ENCODE peak calls at places on chromosomes 16 and 17, in six cellular contexts. M is heart left ventricle, X is tibial nerve, N is esophagus squamous epithelium, V is IMR-90, P is gastrocnemius medialis. Y is an unnamed sample.

GRCh38 chr17:50380369-50381259 is 7.6 kb downstream of the EME1 start:
- DNase-seq in M (no peak), X (no peak), N (no peak), V (no peak), P (no peak), Y (no peak)

GRCh38 chr17:10182785-10183184 is 15.6 kb downstream of the GAS7 start:
- DNase-seq in M (no peak), X (no peak), N (no peak), V (no peak), P (no peak), Y (no peak)

GRCh38 chr16:48499822-48500440 is 110.0 kb downstream of the N4BP1 start:
- DNase-seq in M (no peak), X (peak), N (no peak), V (peak), P (no peak), Y (no peak)

GRCh38 chr16:83967838-83968482 is at the start of gene NECAB2:
- DNase-seq in M (peak), X (peak), N (no peak), V (peak), P (no peak), Y (no peak)

GRCh38 chr17:7084058-7084457 is 4.0 kb upstream of the CLEC10A start:
- DNase-seq in M (no peak), X (no peak), N (no peak), V (no peak), P (no peak), Y (no peak)

GRCh38 chr17:2343421-2343820 is 6.1 kb downstream of the SGSM2 start:
- DNase-seq in M (no peak), X (no peak), N (no peak), V (no peak), P (no peak), Y (no peak)

GRCh38 chr16:66131156-66131807 is 235.2 kb upstream of the CDH5 start:
- DNase-seq in M (no peak), X (no peak), N (no peak), V (peak), P (no peak), Y (no peak)

GRCh38 chr16:75000481-75001081 is 1.8 kb downstream of the ZNRF1 start:
- DNase-seq in M (peak), X (no peak), N (no peak), V (peak), P (no peak), Y (no peak)

GRCh38 chr16:50261160-50261706 is 5.1 kb upstream of the ADCY7 start:
- DNase-seq in M (no peak), X (no peak), N (no peak), V (no peak), P (no peak), Y (no peak)

GRCh38 chr16:13110124-13110796 is 208.9 kb downstream of the SHISA9 start:
- DNase-seq in M (no peak), X (no peak), N (no peak), V (no peak), P (no peak), Y (no peak)

GRCh38 chr17:77428020-77428781 is 287.4 kb downstream of the SEC14L1 start:
- DNase-seq in M (peak), X (no peak), N (no peak), V (no peak), P (no peak), Y (no peak)

GRCh38 chr16:54342966-54343365 is 56.4 kb upstream of the IRX3 start:
- DNase-seq in M (no peak), X (no peak), N (no peak), V (no peak), P (no peak), Y (no peak)

GRCh38 chr17:33463887-33464286 is 170.8 kb upstream of the ASIC2 start:
- DNase-seq in M (no peak), X (no peak), N (no peak), V (no peak), P (no peak), Y (no peak)

GRCh38 chr17:57935833-57936807 is 19.1 kb downstream of the CUEDC1 start:
- DNase-seq in M (peak), X (no peak), N (no peak), V (peak), P (peak), Y (peak)

GRCh38 chr17:19331134-19331533 is 31.4 kb downstream of the B9D1 start:
- DNase-seq in M (no peak), X (no peak), N (no peak), V (peak), P (no peak), Y (no peak)

GRCh38 chr16:12503201-12503600 is 300.5 kb downstream of the CPPED1 start:
- DNase-seq in M (no peak), X (no peak), N (no peak), V (no peak), P (no peak), Y (no peak)

GRCh38 chr17:19713901-19714361 is 2.5 kb downstream of the SLC47A2 start:
- DNase-seq in M (no peak), X (no peak), N (no peak), V (no peak), P (no peak), Y (no peak)

GRCh38 chr16:66441586-66442375 is 14.7 kb downstream of the BEAN1 start:
- DNase-seq in M (no peak), X (no peak), N (no peak), V (peak), P (no peak), Y (no peak)

GRCh38 chr17:27741361-27741861 is 58.9 kb downstream of the NOS2 start:
- DNase-seq in M (no peak), X (no peak), N (no peak), V (peak), P (no peak), Y (no peak)

GRCh38 chr16:2064368-2064945 is 16.7 kb downstream of the TSC2 start:
- DNase-seq in M (no peak), X (no peak), N (no peak), V (no peak), P (no peak), Y (no peak)

GRCh38 chr16:67462279-67462655 is 18.7 kb downstream of the ATP6V0D1 start:
- DNase-seq in M (no peak), X (no peak), N (no peak), V (no peak), P (no peak), Y (no peak)

GRCh38 chr17:48909796-48910195 is 1.6 kb downstream of the UBE2Z start:
- DNase-seq in M (no peak), X (no peak), N (no peak), V (peak), P (no peak), Y (no peak)

GRCh38 chr17:48907713-48908046 is 527 bp upstream of the UBE2Z start:
- DNase-seq in M (no peak), X (no peak), N (no peak), V (peak), P (no peak), Y (no peak)

GRCh38 chr17:48908047-48908843 is at the start of gene UBE2Z:
- DNase-seq in M (peak), X (peak), N (peak), V (peak), P (peak), Y (peak)

GRCh38 chr17:48910370-48910769 is 2.2 kb downstream of the UBE2Z start:
- DNase-seq in M (no peak), X (no peak), N (no peak), V (no peak), P (no peak), Y (no peak)

GRCh38 chr17:48908853-48909394 is 717 bp downstream of the UBE2Z start:
- DNase-seq in M (peak), X (peak), N (no peak), V (peak), P (peak), Y (peak)
- TF ChIP-seq POLR2A in M (no peak), X (no peak), N (no peak), V (no peak), P (no peak), Y (no peak)

DNA sequence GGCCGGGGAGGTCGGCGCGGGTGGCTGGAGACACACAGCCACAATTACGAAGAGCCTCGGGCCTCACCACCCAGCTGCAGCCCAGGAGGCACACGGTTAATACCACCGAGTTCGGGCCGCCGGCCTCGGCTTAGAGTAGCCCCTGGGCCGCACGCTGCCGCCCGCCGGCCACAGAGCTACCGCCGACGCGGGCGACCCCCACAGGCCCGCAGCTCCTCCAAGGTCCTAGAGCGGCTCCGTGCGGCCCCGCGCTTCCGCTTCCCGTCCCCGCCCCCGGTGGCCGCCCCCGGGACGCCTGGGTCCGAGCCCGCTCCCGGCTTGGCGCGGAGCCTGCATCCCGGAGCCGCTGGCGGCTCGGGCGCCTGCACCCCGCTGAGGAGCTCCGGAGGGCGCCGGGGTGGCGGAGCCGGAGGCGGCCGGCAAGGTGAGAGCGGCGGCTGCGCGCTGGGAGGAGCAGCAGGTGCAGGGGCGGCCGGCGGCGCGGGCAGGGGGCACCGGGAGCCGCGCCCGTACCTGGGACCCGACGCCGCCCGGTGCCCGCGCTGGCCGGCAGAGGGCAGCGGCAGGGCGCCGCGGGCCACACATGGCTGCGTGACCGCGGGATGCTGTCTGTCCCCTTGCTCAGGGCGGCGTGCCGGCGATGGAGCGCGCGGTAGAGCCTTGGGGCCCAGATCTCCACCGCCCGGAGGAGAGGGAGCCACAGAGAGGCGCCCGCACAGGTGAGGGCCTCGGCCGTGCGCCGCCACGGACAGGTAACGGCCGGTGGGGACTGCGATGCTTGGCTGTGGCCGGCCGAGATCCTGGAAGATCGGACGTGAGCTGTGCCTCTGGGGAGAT is at the start of gene ZNF48:
- DNase-seq in M (peak), X (peak), N (no peak), V (peak), P (peak), Y (peak)
- TF ChIP-seq CTCF in M (no peak), X (peak), N (peak), V (peak), P (peak), Y (no peak)

DNA sequence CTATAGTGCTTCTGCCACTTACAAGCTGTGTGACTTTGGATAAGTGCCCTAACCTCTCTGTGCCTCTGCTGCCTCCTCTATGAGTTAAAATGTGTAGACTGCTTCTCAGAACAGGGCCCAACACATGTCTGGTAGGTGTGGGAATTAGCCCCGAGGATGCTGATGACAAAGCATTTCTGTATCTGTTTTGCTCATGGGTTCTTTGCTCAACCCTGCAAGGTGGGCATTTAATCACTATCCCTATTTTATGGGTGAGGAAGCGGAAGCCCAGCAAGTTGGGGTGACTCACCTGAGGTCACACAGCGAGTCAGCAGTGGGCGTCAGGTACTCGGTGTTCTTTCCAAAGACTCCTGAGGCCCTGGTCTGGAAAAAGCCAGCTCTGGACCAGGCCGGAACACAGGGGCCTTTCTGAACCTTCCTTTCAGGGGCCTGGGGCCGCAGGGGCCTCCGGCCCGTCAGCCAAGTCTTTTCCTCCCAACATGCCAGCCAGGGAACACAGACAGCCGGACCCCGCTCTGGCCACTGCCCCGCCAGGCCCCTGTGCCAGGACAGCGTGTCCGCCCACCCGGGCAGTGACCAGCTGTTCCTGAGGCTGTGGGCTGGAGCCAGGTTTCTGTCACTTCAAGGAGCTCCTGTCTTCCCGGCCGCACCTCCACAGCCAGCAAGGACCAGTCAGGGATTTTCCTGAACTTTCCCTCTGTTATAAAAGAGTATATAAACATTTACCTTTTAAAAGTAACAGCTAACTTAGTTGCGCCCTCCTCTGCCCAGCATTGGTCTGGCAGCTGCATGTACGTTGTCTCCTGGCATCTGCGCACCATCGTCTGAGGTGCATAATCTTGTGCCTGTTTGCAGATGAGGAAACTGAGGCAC is 62.5 kb downstream of the SREBF1 start:
- DNase-seq in M (peak), X (no peak), N (no peak), V (peak), P (peak), Y (peak)
- TF ChIP-seq POLR2A in M (no peak), X (no peak), N (no peak), V (no peak), P (peak), Y (no peak)

GRCh38 chr17:78925234-78925633 is at the start of gene TIMP2:
- DNase-seq in M (peak), X (peak), N (no peak), V (peak), P (peak), Y (peak)
- TF ChIP-seq CTCF in M (peak), X (no peak), N (no peak), V (peak), P (no peak), Y (no peak)

DNA sequence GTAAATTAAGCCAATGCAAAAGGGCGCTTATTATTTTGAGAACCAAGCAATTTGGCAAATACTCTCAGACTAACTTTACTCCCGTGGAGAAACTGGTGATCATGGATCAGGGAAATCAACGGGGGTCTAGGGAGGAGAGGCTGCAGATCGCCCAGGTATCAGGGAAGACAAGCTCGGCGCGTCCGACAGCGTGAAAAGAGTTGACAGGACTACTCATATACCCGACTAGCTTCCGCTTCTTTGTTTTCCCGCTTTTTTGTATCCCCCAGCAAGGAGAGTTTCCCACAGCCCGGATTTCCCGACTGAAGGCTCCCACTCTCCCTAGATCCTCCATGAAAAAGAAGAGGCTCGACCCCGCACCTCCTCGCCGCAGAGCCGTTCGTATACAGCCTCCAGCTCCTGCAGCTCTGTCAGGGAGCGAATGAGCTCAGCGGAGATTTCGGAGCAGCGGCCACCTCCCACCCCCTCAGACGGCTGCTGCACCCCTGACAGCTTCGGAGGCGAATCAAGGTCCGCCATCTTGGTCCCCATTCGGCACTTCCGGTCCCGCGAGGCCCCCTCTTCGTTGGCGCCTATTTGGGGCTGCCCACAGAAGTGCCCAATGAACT is at the start of gene COG4:
- DNase-seq in M (peak), X (peak), N (peak), V (peak), P (peak), Y (peak)
- TF ChIP-seq POLR2A in M (no peak), X (no peak), N (no peak), V (no peak), P (no peak), Y (no peak)

GRCh38 chr16:57500578-57501111 is 14.4 kb upstream of the DOK4 start:
- DNase-seq in M (peak), X (no peak), N (no peak), V (no peak), P (no peak), Y (no peak)
- TF ChIP-seq CTCF in M (no peak), X (no peak), N (no peak), V (no peak), P (no peak), Y (no peak)

GRCh38 chr17:74071280-74071679 is 132.2 kb upstream of the RPL38 start:
- DNase-seq in M (no peak), X (no peak), N (no peak), V (no peak), P (no peak), Y (no peak)

GRCh38 chr17:74072340-74072739 is 131.1 kb upstream of the RPL38 start:
- DNase-seq in M (no peak), X (no peak), N (no peak), V (no peak), P (no peak), Y (no peak)

DNA sequence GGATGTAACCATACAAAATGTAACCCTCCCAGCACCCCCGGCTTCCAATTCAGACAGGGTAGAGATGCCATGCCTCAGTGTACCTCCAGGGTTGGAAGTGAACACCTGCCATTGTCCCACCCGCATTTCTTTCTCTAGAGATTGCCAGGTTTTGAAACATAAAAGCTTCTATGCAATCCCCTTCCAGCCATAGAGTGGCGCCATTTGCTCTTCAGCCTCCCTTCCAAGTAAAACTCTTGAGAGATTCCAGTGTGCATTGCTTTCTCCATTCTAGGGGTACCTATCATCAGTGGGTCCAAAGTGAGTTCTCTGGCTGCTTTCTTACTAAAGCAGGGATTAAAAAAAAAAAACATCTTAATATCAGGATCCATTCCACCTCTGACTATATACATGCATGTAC is 133.1 kb upstream of the RPL38 start:
- DNase-seq in M (no peak), X (no peak), N (no peak), V (no peak), P (no peak), Y (no peak)
- TF ChIP-seq POLR2A in M (no peak), X (no peak), N (no peak), V (no peak), P (no peak), Y (no peak)

GRCh38 chr17:44188757-44189403 is 2.1 kb downstream of the TMUB2 start:
- DNase-seq in M (no peak), X (no peak), N (no peak), V (no peak), P (no peak), Y (no peak)
- TF ChIP-seq CTCF in M (no peak), X (no peak), N (no peak), V (no peak), P (no peak), Y (no peak)

DNA sequence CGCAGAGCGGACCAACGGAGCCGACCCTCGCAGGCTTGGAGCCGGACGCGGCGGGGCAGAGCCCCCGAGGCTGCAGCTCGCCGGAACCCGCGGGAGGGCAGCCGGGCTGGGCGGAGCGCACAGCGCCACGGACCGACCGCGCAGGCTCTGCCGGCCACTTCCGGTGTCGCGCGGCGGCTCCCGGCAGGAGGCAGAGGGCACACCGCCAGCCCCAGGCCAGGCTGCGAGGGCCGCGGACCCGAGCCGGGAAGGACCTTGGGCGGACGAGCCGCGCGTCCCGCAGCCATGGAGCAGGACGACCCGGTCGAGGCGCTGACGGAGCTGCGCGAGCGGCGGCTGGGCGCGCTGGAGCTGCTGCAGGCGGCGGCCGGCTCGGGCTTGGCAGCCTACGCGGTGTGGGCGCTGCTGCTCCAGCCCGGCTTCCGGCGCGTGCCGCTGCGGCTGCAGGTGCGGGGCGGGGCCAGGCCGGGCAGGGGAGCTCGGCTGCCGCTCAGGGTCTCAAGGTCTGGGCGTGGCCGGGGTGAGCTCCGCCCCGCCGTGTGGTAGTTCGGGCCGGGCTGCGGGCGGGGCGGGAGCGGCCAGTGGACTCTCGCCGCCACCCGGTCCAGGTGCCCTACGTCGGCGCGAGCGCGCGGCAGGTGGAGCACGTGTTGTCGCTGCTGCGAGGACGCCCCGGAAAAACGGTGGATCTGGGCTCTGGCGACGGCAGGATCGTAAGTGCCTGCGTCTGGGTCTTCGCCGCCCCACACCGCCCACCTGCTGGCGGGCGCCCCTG is at the start of gene ANTKMT:
- DNase-seq in M (peak), X (peak), N (no peak), V (peak), P (peak), Y (peak)
- TF ChIP-seq POLR2A in M (peak), X (peak), N (peak), V (peak), P (peak), Y (no peak)

GRCh38 chr16:88287219-88287618 is 95.5 kb upstream of the ZNF469 start:
- DNase-seq in M (no peak), X (no peak), N (no peak), V (no peak), P (no peak), Y (no peak)
- TF ChIP-seq CTCF in M (peak), X (no peak), N (peak), V (peak), P (peak), Y (peak)

Y was measured in breast epithelium.